ENCODE peak calls at places on chromosomes 4 and X, in four cellular contexts. One of them, this sample, is unnamed.

GRCh38 chr4:14896656-14897175 is 105.6 kb upstream of the CPEB2 start:
- DNase-seq in H1: no peak
- DNase-seq in SK-N-SH: no peak
- DNase-seq in K562: no peak
- DNase-seq in this sample: no peak

GRCh38 chrX:22164770-22165388 is 107.8 kb upstream of the CBLL2 start:
- DNase-seq in K562: no peak
- DNase-seq in SK-N-SH: no peak
- DNase-seq in H1: no peak
- DNase-seq in this sample: no peak

GRCh38 chrX:148146121-148146520 is 165.0 kb downstream of the FMR1NB start:
- DNase-seq in SK-N-SH: no peak
- DNase-seq in H1: no peak
- DNase-seq in K562: no peak
- DNase-seq in this sample: no peak

GRCh38 chr4:91965166-91965565 is 338.6 kb upstream of the GRID2 start:
- DNase-seq in H1: no peak
- DNase-seq in SK-N-SH: no peak
- DNase-seq in K562: no peak
- DNase-seq in this sample: no peak

GRCh38 chrX:53357799-53358530 is 64.5 kb downstream of the SMC1A start:
- DNase-seq in SK-N-SH: peak
- DNase-seq in H1: no peak
- DNase-seq in K562: peak
- DNase-seq in this sample: no peak

GRCh38 chr4:21768349-21769310 is 179.9 kb downstream of the KCNIP4 start:
- DNase-seq in SK-N-SH: peak
- DNase-seq in K562: peak
- DNase-seq in H1: no peak
- DNase-seq in this sample: no peak

GRCh38 chrX:54641530-54641929 is 111.5 kb downstream of the GNL3L start:
- DNase-seq in SK-N-SH: no peak
- DNase-seq in K562: no peak
- DNase-seq in H1: no peak
- DNase-seq in this sample: no peak

GRCh38 chrX:72054776-72055495 is 76.8 kb downstream of the RTL5 start:
- DNase-seq in K562: no peak
- DNase-seq in H1: no peak
- DNase-seq in SK-N-SH: no peak
- DNase-seq in this sample: no peak

GRCh38 chr4:108620933-108621905 is 843 bp downstream of the RPL34 start:
- DNase-seq in K562: no peak
- DNase-seq in H1: no peak
- DNase-seq in SK-N-SH: no peak
- DNase-seq in this sample: no peak

GRCh38 chr4:108622022-108622421 is 1.6 kb downstream of the RPL34 start:
- DNase-seq in H1: no peak
- DNase-seq in K562: no peak
- DNase-seq in SK-N-SH: no peak
- DNase-seq in this sample: no peak

GRCh38 chr4:108620101-108620932 is at the start of gene RPL34:
- DNase-seq in SK-N-SH: peak
- DNase-seq in K562: peak
- DNase-seq in H1: peak
- DNase-seq in this sample: peak

GRCh38 chr4:108622828-108623227 is 2.5 kb downstream of the RPL34 start:
- DNase-seq in K562: no peak
- DNase-seq in SK-N-SH: no peak
- DNase-seq in H1: no peak
- DNase-seq in this sample: no peak

DNA sequence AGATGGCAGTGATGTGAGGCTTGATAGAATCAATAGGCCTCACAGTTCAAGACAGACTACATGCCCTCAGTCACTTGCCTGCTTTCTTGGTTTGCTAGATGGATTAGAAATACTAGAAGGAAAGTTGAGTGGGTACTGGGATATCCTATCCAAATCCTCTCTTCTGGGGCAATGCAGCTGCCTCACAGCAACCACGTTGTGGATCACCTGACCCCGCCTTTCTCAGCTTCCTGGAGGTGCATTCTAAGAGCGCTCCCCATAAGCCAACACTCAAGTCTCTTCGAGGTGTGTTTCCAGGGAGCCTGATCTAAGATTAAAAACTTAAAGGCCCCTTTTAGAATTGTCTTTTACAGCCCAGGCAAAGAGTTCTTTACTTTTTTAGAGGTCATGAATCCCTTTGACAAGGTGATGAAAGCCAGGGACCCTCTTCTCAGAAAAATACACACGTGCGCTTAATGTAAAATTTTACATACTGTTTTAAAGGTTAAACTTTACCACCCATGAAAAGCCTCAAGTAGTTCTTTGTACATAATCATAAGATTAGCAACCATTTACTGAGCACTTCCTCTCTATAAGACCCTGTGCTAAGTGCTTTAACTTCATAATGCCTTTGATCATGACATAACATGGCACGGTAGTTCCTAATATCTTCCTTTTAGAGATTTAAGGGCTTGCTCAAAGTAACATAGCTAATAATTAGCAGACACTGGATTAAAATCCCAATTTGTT is 840 bp upstream of the RPL34 start:
- DNase-seq in SK-N-SH: no peak
- DNase-seq in H1: no peak
- DNase-seq in K562: peak
- DNase-seq in this sample: no peak
- TF ChIP-seq NRF1 in SK-N-SH: no peak
- TF ChIP-seq NRF1 in H1: no peak
- TF ChIP-seq NRF1 in K562: no peak
- TF ChIP-seq NRF1 in this sample: no peak

DNA sequence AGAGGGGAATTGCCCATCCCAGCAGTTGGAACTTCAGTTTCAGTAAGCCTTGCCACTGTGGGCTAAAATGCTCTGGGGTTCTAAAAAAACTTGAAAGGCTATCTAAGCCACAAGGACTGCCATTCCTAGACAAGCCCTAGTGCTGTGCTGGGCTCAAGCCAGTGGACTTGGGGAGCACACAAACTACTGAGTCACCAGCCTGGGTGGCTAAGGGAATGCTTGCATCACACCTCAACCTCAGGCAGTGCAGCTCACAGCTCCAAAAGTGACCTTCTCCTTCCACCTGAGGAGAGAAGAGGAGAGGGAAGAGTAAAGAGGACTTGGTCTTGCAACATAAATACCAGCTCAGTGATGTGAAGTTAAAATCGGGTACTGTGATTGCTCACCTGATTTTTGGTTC is 116.7 kb upstream of the GLRA2 start:
- DNase-seq in K562: no peak
- DNase-seq in SK-N-SH: no peak
- DNase-seq in H1: no peak
- DNase-seq in this sample: no peak
- TF ChIP-seq NRF1 in K562: no peak
- TF ChIP-seq NRF1 in SK-N-SH: no peak
- TF ChIP-seq NRF1 in H1: no peak
- TF ChIP-seq NRF1 in this sample: no peak

GRCh38 chrX:545488-545887 is 85.1 kb upstream of the SHOX start:
- DNase-seq in SK-N-SH: no peak
- DNase-seq in H1: no peak
- DNase-seq in K562: no peak
- DNase-seq in this sample: no peak
- TF ChIP-seq NRF1 in SK-N-SH: no peak
- TF ChIP-seq NRF1 in H1: no peak
- TF ChIP-seq NRF1 in K562: no peak
- TF ChIP-seq NRF1 in this sample: no peak

GRCh38 chr4:61533140-61533539 is 333.0 kb downstream of the ADGRL3 start:
- DNase-seq in H1: no peak
- DNase-seq in K562: no peak
- DNase-seq in SK-N-SH: no peak
- DNase-seq in this sample: no peak
- TF ChIP-seq NRF1 in H1: no peak
- TF ChIP-seq NRF1 in K562: no peak
- TF ChIP-seq NRF1 in SK-N-SH: no peak
- TF ChIP-seq NRF1 in this sample: no peak

DNA sequence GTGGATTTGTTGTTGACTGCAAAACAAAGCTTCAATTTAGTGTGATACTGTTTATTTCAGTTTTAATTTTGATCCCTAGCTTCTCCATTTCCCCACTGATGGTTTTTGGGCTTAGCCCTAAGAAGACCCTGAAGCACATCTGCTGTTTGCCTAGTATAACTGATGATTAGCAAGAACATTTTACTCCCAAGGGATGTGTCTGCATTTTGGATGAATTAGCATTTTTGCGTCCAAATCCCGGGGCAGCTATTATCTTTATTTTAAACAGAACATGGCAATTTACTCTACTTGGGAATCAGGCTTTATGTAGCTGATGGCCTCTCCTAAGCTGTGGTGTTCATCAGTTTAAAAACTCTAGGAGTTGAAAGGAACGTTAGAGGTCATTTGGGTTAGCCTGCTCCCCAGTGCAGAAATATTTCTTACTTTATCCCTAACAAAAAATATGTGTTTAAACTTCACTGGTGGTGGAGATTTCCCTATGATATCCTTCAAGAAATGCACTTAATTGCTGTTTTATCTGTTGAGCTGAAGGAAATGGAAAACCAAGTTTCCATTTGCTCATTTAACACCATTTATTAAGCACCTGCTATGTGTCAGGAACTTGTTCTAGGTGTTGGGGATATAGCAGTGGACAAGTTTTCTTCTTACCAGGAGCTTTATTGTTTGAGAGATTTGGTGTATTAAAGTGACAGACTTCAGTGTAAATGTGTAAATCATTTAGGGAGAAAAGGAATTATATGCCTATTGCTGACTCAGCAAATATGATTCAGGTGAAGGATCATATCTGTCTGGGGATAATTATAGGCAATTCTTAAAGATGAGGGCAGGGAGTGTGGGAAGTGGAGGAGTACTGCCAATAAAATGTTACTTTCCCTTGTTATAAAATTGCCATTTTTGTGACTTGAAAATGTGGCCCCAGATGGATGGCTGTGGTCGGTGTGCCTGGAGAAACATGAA is 3.4 kb downstream of the SEPTIN11 start:
- DNase-seq in K562: no peak
- DNase-seq in SK-N-SH: no peak
- DNase-seq in H1: no peak
- DNase-seq in this sample: no peak
- TF ChIP-seq NRF1 in K562: no peak
- TF ChIP-seq NRF1 in SK-N-SH: no peak
- TF ChIP-seq NRF1 in H1: no peak
- TF ChIP-seq NRF1 in this sample: no peak

GRCh38 chr4:55125087-55125721 is at the start of gene KDR:
- DNase-seq in K562: peak
- DNase-seq in SK-N-SH: peak
- DNase-seq in H1: peak
- DNase-seq in this sample: no peak

GRCh38 chr4:55124337-55125076 is 888 bp downstream of the KDR start:
- DNase-seq in K562: no peak
- DNase-seq in H1: peak
- DNase-seq in SK-N-SH: no peak
- DNase-seq in this sample: no peak

GRCh38 chr4:55122235-55122634 is 3.2 kb downstream of the KDR start:
- DNase-seq in H1: no peak
- DNase-seq in K562: no peak
- DNase-seq in SK-N-SH: no peak
- DNase-seq in this sample: no peak

GRCh38 chr4:55125763-55126541 is 557 bp upstream of the KDR start:
- DNase-seq in K562: no peak
- DNase-seq in H1: peak
- DNase-seq in SK-N-SH: peak
- DNase-seq in this sample: no peak

GRCh38 chr4:55123791-55124190 is 1.6 kb downstream of the KDR start:
- DNase-seq in SK-N-SH: no peak
- DNase-seq in H1: no peak
- DNase-seq in K562: no peak
- DNase-seq in this sample: no peak
- TF ChIP-seq NRF1 in SK-N-SH: no peak
- TF ChIP-seq NRF1 in H1: no peak
- TF ChIP-seq NRF1 in K562: no peak
- TF ChIP-seq NRF1 in this sample: no peak

DNA sequence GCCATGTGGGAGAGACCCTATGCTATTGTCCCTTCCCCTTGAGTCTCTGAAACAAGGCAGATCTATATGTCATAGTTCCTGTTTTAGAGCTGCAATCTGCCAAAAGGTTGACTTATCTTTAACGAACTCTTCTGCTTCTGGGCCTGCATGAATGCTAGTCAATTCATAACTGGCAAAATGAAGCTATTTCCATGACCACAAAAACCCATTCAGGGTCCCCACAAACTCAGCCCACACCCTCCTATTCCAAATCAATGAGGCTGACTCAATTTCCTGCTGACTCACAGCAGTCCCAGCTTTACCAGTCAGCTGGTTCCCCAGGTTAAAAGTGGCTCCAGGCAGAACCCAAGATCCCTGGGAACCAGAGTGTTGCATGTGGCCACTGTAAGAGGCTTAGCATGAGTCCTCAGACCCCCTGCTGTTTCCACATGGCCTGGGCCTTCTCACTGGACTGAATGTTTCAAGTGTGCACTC is 25.2 kb upstream of the SOD3 start:
- DNase-seq in H1: no peak
- DNase-seq in K562: no peak
- DNase-seq in SK-N-SH: no peak
- DNase-seq in this sample: peak
- TF ChIP-seq NRF1 in H1: no peak
- TF ChIP-seq NRF1 in K562: no peak
- TF ChIP-seq NRF1 in SK-N-SH: no peak
- TF ChIP-seq NRF1 in this sample: no peak

GRCh38 chrX:74371823-74372222 is 49.5 kb upstream of the SLC16A2 start:
- DNase-seq in K562: no peak
- DNase-seq in H1: no peak
- DNase-seq in SK-N-SH: no peak
- DNase-seq in this sample: no peak
- TF ChIP-seq NRF1 in K562: no peak
- TF ChIP-seq NRF1 in H1: no peak
- TF ChIP-seq NRF1 in SK-N-SH: no peak
- TF ChIP-seq NRF1 in this sample: no peak